ENCODE peak calls at places on chromosomes 6 and 20, in eight cellular contexts. R is naive thymus-derived CD8-positive, alpha-beta T cell; W is NCI-H774; X is GM13977; S is occipital lobe; N is activated T-helper 1 cell treated with anti-CD3 and anti-CD28 coated beads, Interleukin-12 subunit alpha, Interleukin-12 subunit beta, Interleukin-2, Interleukin-4 antibody, amounts not matched to agents 30 ng/mL and 10 ng/mL and 1 ng/mL, durations not matched to agents 14 hours and 24 hours and 36 hours; Y is amniotic stem cell; O is HFFc6. U is an unnamed sample.

GRCh38 chr20:20327756-20328155 is 40.1 kb upstream of the INSM1 start:
- DNase-seq in W (no peak), Y (no peak), X (no peak), O (no peak), N (no peak), S (no peak), R (no peak), U (peak; percentile 95)

GRCh38 chr20:35607003-35607735 is 8.5 kb upstream of the SPAG4 start:
- DNase-seq in R (no peak), S (no peak), X (no peak), O (no peak), N (no peak), W (no peak), Y (no peak), U (peak; percentile 68)

GRCh38 chr6:113427617-113428016 is 429.5 kb upstream of the MARCKS start:
- DNase-seq in X (no peak), S (no peak), W (no peak), R (no peak), N (no peak), Y (no peak), O (no peak), U (no peak)

GRCh38 chr20:40565681-40566040 is 123.4 kb downstream of the MAFB start:
- DNase-seq in O (no peak), Y (no peak), X (no peak), S (no peak), W (no peak), R (no peak), N (no peak), U (no peak)

GRCh38 chr20:57329608-57330221 is at the start of gene SPO11:
- DNase-seq in S (no peak), N (no peak), R (no peak), W (no peak), X (no peak), Y (no peak), O (no peak), U (no peak)

GRCh38 chr6:63597142-63598000 is 25.1 kb downstream of the LOC128125822 start:
- DNase-seq in S (no peak), W (no peak), X (no peak), Y (no peak), N (no peak), R (no peak), O (no peak), U (peak; percentile 89)

GRCh38 chr20:5608448-5609161 is 141.6 kb upstream of the SHLD1 start:
- DNase-seq in O (peak; percentile 15), X (no peak), Y (no peak), N (no peak), S (no peak), W (no peak), R (no peak), U (no peak)

GRCh38 chr6:90415178-90415577 is 118.5 kb upstream of the BACH2 start:
- DNase-seq in S (no peak), R (no peak), Y (no peak), X (no peak), O (no peak), W (no peak), N (no peak), U (no peak)

GRCh38 chr6:82208914-82209313 is 38.6 kb downstream of the IBTK start:
- DNase-seq in N (no peak), S (no peak), Y (no peak), O (no peak), W (no peak), R (no peak), X (no peak), U (no peak)

GRCh38 chr20:58523072-58523681 is 8.0 kb upstream of the APCDD1L start:
- DNase-seq in O (no peak), X (no peak), W (no peak), S (no peak), R (no peak), N (no peak), Y (no peak), U (peak; percentile 52)

GRCh38 chr6:165889636-165890403 is 226.8 kb upstream of the PDE10A start:
- DNase-seq in O (no peak), S (no peak), W (no peak), N (no peak), R (no peak), Y (no peak), X (peak; percentile 39), U (peak; percentile 49)

GRCh38 chr6:169340395-169340794 is 86.7 kb upstream of the THBS2 start:
- DNase-seq in N (no peak), W (no peak), R (no peak), S (no peak), Y (no peak), O (no peak), X (no peak), U (no peak)

GRCh38 chr20:47358052-47358671 is 1.7 kb upstream of the ZMYND8 start:
- DNase-seq in R (no peak), W (no peak), O (no peak), Y (no peak), N (no peak), X (no peak), S (no peak), U (peak; percentile 54)

GRCh38 chr6:3229566-3230274 is 2.3 kb upstream of the TUBB2B start:
- DNase-seq in S (peak; percentile 32), R (no peak), O (no peak), X (peak; percentile 45), Y (no peak), W (peak; percentile 37), N (no peak), U (no peak)

GRCh38 chr6:52020961-52021570 is 66.3 kb downstream of the PKHD1 start:
- DNase-seq in X (no peak), O (peak; percentile 26), R (no peak), W (peak; percentile 16), Y (peak; percentile 18), S (no peak), N (no peak), U (peak; percentile 38)

GRCh38 chr20:14885661-14886060 is 548.2 kb upstream of the FLRT3 start:
- DNase-seq in O (no peak), Y (no peak), W (no peak), N (no peak), R (no peak), X (no peak), S (no peak), U (peak; percentile 53)

GRCh38 chr20:45367126-45367525 is 4.2 kb downstream of the SYS1 start:
- DNase-seq in S (no peak), X (no peak), N (no peak), O (no peak), Y (no peak), W (no peak), R (no peak), U (no peak)

GRCh38 chr6:31336872-31337496 is 20.0 kb downstream of the HLA-B start:
- DNase-seq in S (no peak), N (no peak), X (no peak), W (no peak), R (no peak), Y (no peak), O (no peak), U (no peak)

GRCh38 chr20:38892091-38892981 is 33.9 kb upstream of the FAM83D start:
- DNase-seq in X (peak; percentile 75), S (no peak), N (no peak), O (no peak), R (no peak), W (no peak), Y (no peak), U (no peak)

GRCh38 chr6:41427642-41428401 is 92.4 kb downstream of the NCR2 start:
- DNase-seq in O (no peak), R (no peak), N (no peak), X (peak; percentile 56), Y (no peak), S (peak; percentile 35), W (peak; percentile 54), U (peak; percentile 53)

GRCh38 chr6:128305228-128305627 is 215.2 kb downstream of the PTPRK start:
- DNase-seq in Y (no peak), S (no peak), W (no peak), N (no peak), X (no peak), R (no peak), O (peak; percentile 13), U (no peak)

GRCh38 chr6:125009578-125009977 is 47.3 kb downstream of the RNF217 start:
- DNase-seq in N (no peak), Y (no peak), W (no peak), X (no peak), S (no peak), O (no peak), R (no peak), U (no peak)

GRCh38 chr6:100574836-100575235 is 110.1 kb upstream of the SIM1 start:
- DNase-seq in R (no peak), W (no peak), S (no peak), N (no peak), Y (no peak), X (no peak), O (no peak), U (no peak)

GRCh38 chr6:92479821-92480220 is 939.5 kb downstream of the EPHA7 start:
- DNase-seq in R (no peak), S (no peak), W (no peak), X (no peak), O (no peak), N (no peak), Y (no peak), U (peak; percentile 9)

GRCh38 chr20:62216636-62217566 is 3.2 kb downstream of the HRH3 start:
- DNase-seq in R (no peak), N (no peak), O (no peak), X (no peak), Y (no peak), W (no peak), S (no peak), U (no peak)

GRCh38 chr6:16764188-16764950 is 3.1 kb upstream of the ATXN1 start:
- DNase-seq in R (no peak), X (peak; percentile 31), Y (peak; percentile 37), W (no peak), S (no peak), N (no peak), O (peak; percentile 59), U (peak; percentile 53)

GRCh38 chr6:154460306-154461071 is 50.0 kb downstream of the CNKSR3 start:
- DNase-seq in X (no peak), W (no peak), N (no peak), Y (peak; percentile 18), S (no peak), R (no peak), O (no peak), U (peak; percentile 70)

GRCh38 chr20:25195962-25196700 is 619 bp downstream of the ENTPD6 start:
- DNase-seq in Y (no peak), W (peak; percentile 19), S (no peak), X (no peak), R (no peak), O (peak; percentile 6), N (no peak), U (peak; percentile 75)

GRCh38 chr20:12916699-12917098 is 92.1 kb upstream of the SPTLC3 start:
- DNase-seq in R (no peak), Y (no peak), N (no peak), X (no peak), O (no peak), W (no peak), S (no peak), U (peak; percentile 93)

GRCh38 chr20:54110041-54110440 is 39.6 kb upstream of the BCAS1 start:
- DNase-seq in R (no peak), W (no peak), O (no peak), Y (no peak), S (no peak), X (no peak), N (no peak), U (no peak)

GRCh38 chr20:51434026-51434425 is 108.5 kb downstream of the NFATC2 start:
- DNase-seq in O (no peak), Y (no peak), R (no peak), N (no peak), W (no peak), S (no peak), X (no peak), U (no peak)